ENCODE peak calls at places on chromosomes 13 and 19, in five cellular contexts. N, W, O, X and V are unnamed samples. For H3K4me1, the result is how much of the 10 kb centered on the place peaks cover.

GRCh38 chr13:22141636-22142035 is 470.8 kb downstream of the FGF9 start:
- DNase-seq in X (no peak), N (no peak), W (no peak), O (no peak), V (no peak)

GRCh38 chr13:28606466-28606865 is 52.5 kb upstream of the POMP start:
- DNase-seq in N (no peak), W (no peak), X (no peak), O (no peak), V (no peak)

GRCh38 chr13:82766732-82767321 is 1115.4 kb downstream of the SLITRK1 start:
- DNase-seq in O (no peak), W (no peak), X (no peak), N (no peak), V (no peak)

GRCh38 chr13:50744261-50744660 is 99.2 kb downstream of the DLEU7 start:
- DNase-seq in O (no peak), N (no peak), W (no peak), X (no peak), V (no peak)

GRCh38 chr13:27595055-27595811 is 25.1 kb downstream of the LNX2 start:
- DNase-seq in W (no peak), N (no peak), O (no peak), X (no peak), V (no peak)

GRCh38 chr13:79393564-79394249 is 12.3 kb downstream of the RBM26 start:
- DNase-seq in X (peak), N (no peak), O (no peak), W (no peak), V (no peak)

GRCh38 chr13:29000802-29001201 is 180.7 kb downstream of the MTUS2 start:
- DNase-seq in W (no peak), N (no peak), X (no peak), O (no peak), V (no peak)

GRCh38 chr19:44552324-44552723 is 22.8 kb upstream of the CEACAM20 start:
- DNase-seq in X (peak), W (peak), O (peak), N (peak), V (peak)

GRCh38 chr13:75482820-75483079 is 781 bp upstream of the TBC1D4 start:
- DNase-seq in N (no peak), O (no peak), X (no peak), W (no peak), V (no peak)

GRCh38 chr19:47508721-47509120 is 6.1 kb downstream of the NAPA start:
- DNase-seq in N (no peak), X (no peak), W (no peak), O (no peak), V (no peak)

GRCh38 chr19:47507924-47508553 is 6.8 kb downstream of the NAPA start:
- DNase-seq in O (peak), W (no peak), N (no peak), X (no peak), V (no peak)

GRCh38 chr19:47505506-47505905 is 9.4 kb downstream of the NAPA start:
- DNase-seq in N (no peak), W (no peak), X (no peak), O (no peak), V (no peak)

GRCh38 chr19:47507031-47507430 is 7.8 kb downstream of the NAPA start:
- DNase-seq in O (no peak), N (no peak), X (no peak), W (no peak), V (no peak)

DNA sequence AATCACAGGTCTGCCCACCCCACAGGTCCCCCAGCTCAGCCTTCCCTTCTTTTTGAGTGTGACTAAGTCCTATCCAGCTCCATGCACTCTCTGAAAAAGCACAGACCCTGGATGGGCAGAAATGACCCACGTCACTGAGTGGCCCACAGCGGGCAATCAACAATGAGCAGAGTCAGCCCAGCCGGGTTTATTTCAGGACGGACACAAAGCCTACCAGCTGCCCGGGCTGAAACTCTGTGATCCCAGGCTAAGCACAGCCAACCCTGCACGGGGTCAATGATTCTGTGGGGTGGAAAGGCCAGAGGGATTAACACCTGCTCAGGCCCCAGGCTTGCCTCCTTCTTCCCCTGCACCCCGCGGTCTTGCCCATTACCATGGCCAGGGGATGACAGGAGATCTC is 8.4 kb downstream of the NAPA start:
- DNase-seq in N (no peak), W (no peak), X (no peak), O (no peak), V (no peak)
- H3K4me1 ChIP-seq in N (under half), W (under half), X (under half), O (under half), V (under half)

DNA sequence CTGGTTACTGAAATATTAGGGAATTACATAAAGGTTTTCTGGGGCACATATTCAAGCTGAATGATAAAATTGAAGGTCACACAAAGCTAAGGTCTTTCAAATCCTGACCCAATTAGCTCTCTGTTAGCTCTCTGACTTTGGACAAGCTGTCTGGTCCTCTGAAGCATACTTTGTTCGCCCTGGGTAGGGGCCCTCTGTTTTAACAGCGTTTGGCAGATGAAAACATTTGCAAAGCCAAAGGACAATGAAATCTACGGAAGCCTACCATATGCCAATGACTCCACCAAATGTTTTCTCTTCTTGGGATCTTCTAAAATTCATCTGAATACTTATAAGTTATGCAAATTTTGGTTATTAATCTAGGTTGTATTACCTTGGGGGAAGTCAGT is 14.5 kb upstream of the GJA3 start:
- DNase-seq in W (no peak), O (no peak), X (no peak), N (no peak), V (no peak)
- TF ChIP-seq EZH2phosphoT487 in W (no peak), O (no peak), X (no peak), N (no peak), V (no peak)

GRCh38 chr19:55493650-55494171 is 5.5 kb downstream of the SSC5D start:
- DNase-seq in X (no peak), N (no peak), O (no peak), W (no peak), V (no peak)

GRCh38 chr19:55491546-55492360 is 3.5 kb downstream of the SSC5D start:
- DNase-seq in X (no peak), O (no peak), W (no peak), N (no peak), V (no peak)

GRCh38 chr19:55494172-55494761 is 6.0 kb downstream of the SSC5D start:
- DNase-seq in W (no peak), N (no peak), X (no peak), O (no peak), V (no peak)

GRCh38 chr19:55492362-55492944 is 4.2 kb downstream of the SSC5D start:
- DNase-seq in N (no peak), W (no peak), O (no peak), X (no peak), V (no peak)

GRCh38 chr19:55493052-55493649 is 4.9 kb downstream of the SSC5D start:
- DNase-seq in O (no peak), X (no peak), W (no peak), N (no peak), V (peak)
- H3K4me1 ChIP-seq in O (under half), X (under half), W (under half), N (under half), V (under half)

DNA sequence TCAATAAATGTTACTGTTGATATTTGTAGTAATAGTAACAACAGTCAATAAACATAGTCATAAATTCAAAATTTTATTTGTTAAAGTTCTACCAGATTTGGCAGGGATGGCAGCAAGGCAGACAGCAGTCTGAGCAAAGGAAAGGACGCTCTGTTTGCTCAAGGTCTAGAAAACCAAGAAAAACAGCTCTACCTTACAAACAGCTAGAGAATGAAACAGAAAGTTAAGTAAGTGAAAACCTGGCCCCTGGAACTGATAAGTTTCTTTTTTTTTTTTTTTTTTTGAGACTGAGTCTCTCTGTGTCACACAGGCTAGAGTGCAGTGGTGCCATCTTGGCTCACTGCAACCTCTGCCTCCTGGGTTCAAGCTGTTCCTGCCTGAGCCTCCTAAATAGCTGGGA is 27.9 kb downstream of the ENOX1 start:
- DNase-seq in W (no peak), X (no peak), N (no peak), O (no peak), V (no peak)
- TF ChIP-seq EZH2phosphoT487 in W (no peak), X (no peak), N (no peak), O (no peak), V (no peak)

GRCh38 chr19:56117376-56117884 is 3.7 kb downstream of the ZNF787 start:
- DNase-seq in W (no peak), O (no peak), X (no peak), N (no peak), V (no peak)
- H3K4me1 ChIP-seq in W (under half), O (under half), X (under half), N (under half), V (under half)

DNA sequence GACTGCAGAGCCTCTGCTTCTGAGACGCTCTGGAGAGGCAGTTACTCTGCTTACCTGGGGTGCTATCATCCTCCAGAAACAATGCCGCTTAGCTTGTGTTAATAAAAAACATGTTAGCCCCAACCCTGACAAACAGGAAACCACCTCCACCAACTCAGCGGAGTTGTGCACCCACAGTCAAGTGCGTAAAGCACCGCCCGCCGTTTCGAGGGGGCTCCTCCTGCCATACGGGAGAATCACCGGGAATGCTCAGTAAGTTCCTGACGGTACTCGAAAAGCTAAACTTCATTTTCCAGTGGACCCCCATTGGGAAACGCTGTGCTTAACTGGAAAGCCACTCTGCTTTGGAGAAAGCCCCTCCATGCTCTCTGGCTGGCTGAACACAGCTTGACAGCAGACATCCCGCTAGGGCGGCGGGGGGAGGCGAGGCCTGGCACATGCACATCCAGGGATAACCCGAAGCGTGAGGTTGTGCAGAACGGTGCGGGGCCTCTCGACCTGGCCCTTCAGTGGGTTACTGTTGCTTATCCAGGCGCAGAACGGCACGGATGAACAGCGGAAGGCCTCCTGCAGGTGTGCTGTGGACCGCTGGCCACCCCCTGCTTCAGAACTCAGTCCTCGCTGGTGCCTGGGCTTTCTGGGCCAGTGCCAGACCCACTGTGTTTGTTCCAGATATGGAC is 17.1 kb downstream of the GAS6 start:
- DNase-seq in W (no peak), X (no peak), O (no peak), N (no peak), V (no peak)
- TF ChIP-seq EZH2phosphoT487 in W (no peak), X (no peak), O (no peak), N (no peak), V (no peak)

DNA sequence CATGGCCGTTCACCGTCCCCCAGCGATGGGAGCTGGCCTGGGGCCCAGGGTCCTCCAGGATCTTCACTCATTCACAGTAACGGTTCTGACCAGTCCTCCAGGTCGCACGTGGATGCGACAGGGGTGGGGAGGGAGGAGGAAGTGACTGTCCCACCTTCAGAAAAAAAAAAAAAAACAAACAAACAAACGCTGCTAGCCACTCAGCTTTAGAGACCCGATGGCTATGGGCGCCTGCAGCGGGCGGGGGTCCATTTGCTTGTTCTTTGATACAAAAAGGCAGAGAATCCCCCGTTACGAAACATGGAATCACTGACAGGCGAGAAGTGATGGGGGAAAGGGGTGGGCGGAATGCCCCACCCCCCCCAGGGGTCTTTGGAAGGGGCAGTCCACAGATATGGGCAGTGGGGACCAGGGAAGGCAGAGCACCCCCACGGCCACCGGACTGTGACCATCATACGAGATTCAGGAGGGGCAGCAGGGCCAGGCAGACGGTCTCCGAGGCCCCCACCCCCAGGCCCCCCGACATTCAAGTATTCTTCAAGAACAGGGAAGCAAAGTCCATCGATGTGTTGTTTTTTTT is 13.3 kb downstream of the MKNK2 start:
- DNase-seq in W (no peak), X (no peak), N (no peak), O (no peak), V (no peak)
- H3K4me1 ChIP-seq in W (under half), X (under half), N (under half), O (under half), V (under half)

GRCh38 chr19:49497047-49497789 is 984 bp downstream of the RPS11 start:
- DNase-seq in X (peak), W (peak), O (peak), N (no peak), V (peak)
- TF ChIP-seq EZH2phosphoT487 in X (no peak), W (no peak), O (no peak), N (no peak), V (no peak)